ENCODE peak calls at places on chromosomes 2 and 18, in six cellular contexts. One of them, this sample, is unnamed.
A peak's percentile ranks its signal among the peaks of the same experiment; 100 is the strongest.

GRCh38 chr2:220315098-220315785 is 687.8 kb downstream of the SLC4A3 start:
- DNase-seq in A549: no peak
- DNase-seq in adrenal gland: no peak
- DNase-seq in transverse colon: no peak
- DNase-seq in ovary: peak; percentile 36
- DNase-seq in HepG2: no peak
- DNase-seq in this sample: no peak

GRCh38 chr2:43727634-43728014 is 46.2 kb upstream of the DYNC2LI1 start:
- DNase-seq in A549: no peak
- DNase-seq in adrenal gland: no peak
- DNase-seq in transverse colon: no peak
- DNase-seq in ovary: no peak
- DNase-seq in HepG2: no peak
- DNase-seq in this sample: no peak

GRCh38 chr2:149463328-149464002 is 124.1 kb downstream of the MMADHC start:
- DNase-seq in A549: no peak
- DNase-seq in adrenal gland: no peak
- DNase-seq in transverse colon: no peak
- DNase-seq in ovary: no peak
- DNase-seq in HepG2: no peak
- DNase-seq in this sample: no peak

GRCh38 chr18:75837316-75837715 is 409.8 kb upstream of the SMIM21 start:
- DNase-seq in A549: no peak
- DNase-seq in adrenal gland: no peak
- DNase-seq in transverse colon: no peak
- DNase-seq in ovary: no peak
- DNase-seq in HepG2: no peak
- DNase-seq in this sample: no peak

GRCh38 chr2:239869272-239870155 is 155.6 kb downstream of the NDUFA10 start:
- DNase-seq in A549: no peak
- DNase-seq in adrenal gland: no peak
- DNase-seq in transverse colon: no peak
- DNase-seq in ovary: no peak
- DNase-seq in HepG2: no peak
- DNase-seq in this sample: no peak

GRCh38 chr2:177983183-177983788 is 89.3 kb downstream of the PDE11A start:
- DNase-seq in A549: peak; percentile 48
- DNase-seq in adrenal gland: peak; percentile 14
- DNase-seq in transverse colon: peak; percentile 16
- DNase-seq in ovary: no peak
- DNase-seq in HepG2: peak; percentile 53
- DNase-seq in this sample: peak; percentile 21

GRCh38 chr18:79525556-79526467 is 130.1 kb downstream of the NFATC1 start:
- DNase-seq in A549: no peak
- DNase-seq in adrenal gland: no peak
- DNase-seq in transverse colon: peak; percentile 28
- DNase-seq in ovary: peak; percentile 74
- DNase-seq in HepG2: no peak
- DNase-seq in this sample: no peak

GRCh38 chr2:222038086-222038802 is 260.6 kb downstream of the PAX3 start:
- DNase-seq in A549: no peak
- DNase-seq in adrenal gland: no peak
- DNase-seq in transverse colon: no peak
- DNase-seq in ovary: no peak
- DNase-seq in HepG2: peak; percentile 8
- DNase-seq in this sample: no peak

GRCh38 chr2:5696351-5696740 is 4.2 kb downstream of the SOX11 start:
- DNase-seq in A549: no peak
- DNase-seq in adrenal gland: no peak
- DNase-seq in transverse colon: no peak
- DNase-seq in ovary: no peak
- DNase-seq in HepG2: no peak
- DNase-seq in this sample: no peak

GRCh38 chr2:169362346-169363026 is at the start of gene LRP2:
- DNase-seq in A549: no peak
- DNase-seq in adrenal gland: no peak
- DNase-seq in transverse colon: peak; percentile 13
- DNase-seq in ovary: peak; percentile 32
- DNase-seq in HepG2: peak; percentile 15
- DNase-seq in this sample: no peak

GRCh38 chr2:215904101-215904500 is 109.2 kb downstream of the MREG start:
- DNase-seq in A549: no peak
- DNase-seq in adrenal gland: no peak
- DNase-seq in transverse colon: no peak
- DNase-seq in ovary: no peak
- DNase-seq in HepG2: no peak
- DNase-seq in this sample: no peak

DNA sequence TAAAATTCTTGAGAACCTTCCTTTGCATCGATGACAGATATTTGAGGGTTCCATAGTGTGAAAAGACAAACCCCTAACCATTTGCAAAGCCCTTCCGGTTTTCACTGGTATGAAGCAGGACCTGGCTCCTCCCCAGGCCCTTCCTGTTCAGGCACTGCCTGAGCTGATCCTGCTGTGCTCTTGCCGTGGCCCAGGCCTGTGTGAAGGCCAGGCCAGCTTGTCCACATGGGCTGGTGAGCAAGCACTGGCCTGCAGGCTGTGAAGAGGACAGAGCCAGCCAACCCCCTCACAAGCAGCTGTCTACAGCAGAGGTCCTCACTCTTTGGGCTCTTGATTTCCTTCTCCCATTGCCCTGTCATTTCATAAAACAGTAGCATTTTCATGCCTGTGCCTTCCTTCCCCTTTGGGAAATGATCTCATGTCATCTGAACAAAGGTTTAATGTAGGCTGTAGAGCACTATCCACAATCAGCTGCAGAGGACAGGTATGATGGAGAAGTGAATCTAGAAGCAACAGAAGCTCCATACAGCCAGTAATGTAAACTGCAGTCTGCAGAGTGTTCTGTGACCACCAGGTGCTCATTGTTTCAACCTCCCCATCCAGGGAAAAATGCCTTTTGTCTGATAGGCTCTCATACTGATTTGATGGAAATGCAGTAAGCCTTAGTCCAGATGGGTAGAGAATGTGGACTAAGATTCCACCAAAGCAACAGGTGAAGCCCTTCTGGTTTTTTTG is 19.8 kb downstream of the MPHOSPH10 start:
- DNase-seq in A549: no peak
- DNase-seq in adrenal gland: peak; percentile 37
- DNase-seq in transverse colon: no peak
- DNase-seq in ovary: peak; percentile 80
- DNase-seq in HepG2: no peak
- DNase-seq in this sample: no peak
- TF ChIP-seq POLR2A in A549: no peak
- TF ChIP-seq POLR2A in adrenal gland: no peak
- TF ChIP-seq POLR2A in transverse colon: no peak
- TF ChIP-seq POLR2A in ovary: no peak
- TF ChIP-seq POLR2A in HepG2: peak; percentile 34
- TF ChIP-seq POLR2A in this sample: no peak

GRCh38 chr2:10007921-10008808 is 35.2 kb upstream of the KLF11 start:
- DNase-seq in A549: no peak
- DNase-seq in adrenal gland: no peak
- DNase-seq in transverse colon: no peak
- DNase-seq in ovary: peak; percentile 27
- DNase-seq in HepG2: peak; percentile 34
- DNase-seq in this sample: no peak

GRCh38 chr2:10007440-10007839 is 35.9 kb upstream of the KLF11 start:
- DNase-seq in A549: no peak
- DNase-seq in adrenal gland: no peak
- DNase-seq in transverse colon: no peak
- DNase-seq in ovary: peak; percentile 21
- DNase-seq in HepG2: no peak
- DNase-seq in this sample: no peak

GRCh38 chr2:10004836-10005235 is 38.5 kb upstream of the KLF11 start:
- DNase-seq in A549: no peak
- DNase-seq in adrenal gland: no peak
- DNase-seq in transverse colon: no peak
- DNase-seq in ovary: no peak
- DNase-seq in HepG2: no peak
- DNase-seq in this sample: no peak

GRCh38 chr2:10005461-10005860 is 37.9 kb upstream of the KLF11 start:
- DNase-seq in A549: no peak
- DNase-seq in adrenal gland: no peak
- DNase-seq in transverse colon: no peak
- DNase-seq in ovary: no peak
- DNase-seq in HepG2: no peak
- DNase-seq in this sample: no peak

GRCh38 chr2:10006248-10007147 is 36.9 kb upstream of the KLF11 start:
- DNase-seq in A549: peak; percentile 20
- DNase-seq in adrenal gland: peak; percentile 58
- DNase-seq in transverse colon: no peak
- DNase-seq in ovary: peak; percentile 50
- DNase-seq in HepG2: no peak
- DNase-seq in this sample: peak; percentile 51
- TF ChIP-seq POLR2A in A549: no peak
- TF ChIP-seq POLR2A in adrenal gland: no peak
- TF ChIP-seq POLR2A in transverse colon: no peak
- TF ChIP-seq POLR2A in ovary: no peak
- TF ChIP-seq POLR2A in HepG2: no peak
- TF ChIP-seq POLR2A in this sample: no peak

DNA sequence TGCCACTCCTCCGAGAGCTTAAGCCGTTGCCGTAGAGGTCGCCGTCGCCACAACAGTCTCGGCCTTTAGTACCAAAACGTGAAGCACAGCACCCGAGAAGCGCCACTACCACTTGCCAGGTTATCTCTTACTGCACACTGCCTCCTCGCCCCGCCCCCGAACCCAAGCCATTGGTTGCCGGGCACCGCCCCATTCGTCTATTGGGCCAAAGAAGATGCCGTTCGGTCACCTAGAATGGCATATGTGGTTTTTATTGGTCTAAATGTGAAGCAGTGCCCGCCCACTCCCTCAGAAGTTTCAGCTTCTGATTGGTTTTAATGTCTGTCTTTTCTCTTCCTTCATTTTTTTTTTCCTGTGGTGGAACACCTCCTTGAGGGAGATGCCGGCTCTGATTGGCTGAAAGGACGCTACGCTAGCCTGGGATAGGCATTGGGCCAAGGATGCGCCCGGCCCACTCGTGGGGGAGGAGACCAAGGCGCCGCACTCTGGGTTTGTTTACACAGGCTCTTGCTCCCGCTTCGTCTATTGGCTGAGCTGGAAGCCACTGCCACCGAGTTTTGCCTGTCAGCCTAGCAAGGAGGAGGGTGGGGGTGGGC is at the start of gene PAIP2B:
- DNase-seq in A549: peak; percentile 93
- DNase-seq in adrenal gland: peak; percentile 99
- DNase-seq in transverse colon: peak; percentile 99
- DNase-seq in ovary: peak; percentile 99
- DNase-seq in HepG2: peak; percentile 85
- DNase-seq in this sample: peak; percentile 88
- TF ChIP-seq POLR2A in A549: peak; percentile 42
- TF ChIP-seq POLR2A in adrenal gland: peak; percentile 63
- TF ChIP-seq POLR2A in transverse colon: peak; percentile 85
- TF ChIP-seq POLR2A in ovary: peak; percentile 83
- TF ChIP-seq POLR2A in HepG2: no peak
- TF ChIP-seq POLR2A in this sample: peak; percentile 54

GRCh38 chr2:202377308-202377736 is 1.2 kb downstream of the BMPR2 start:
- DNase-seq in A549: no peak
- DNase-seq in adrenal gland: peak; percentile 60
- DNase-seq in transverse colon: peak; percentile 48
- DNase-seq in ovary: peak; percentile 62
- DNase-seq in HepG2: peak; percentile 38
- DNase-seq in this sample: peak; percentile 20

GRCh38 chr2:202375006-202375610 is 1.0 kb upstream of the BMPR2 start:
- DNase-seq in A549: no peak
- DNase-seq in adrenal gland: peak; percentile 73
- DNase-seq in transverse colon: peak; percentile 57
- DNase-seq in ovary: peak; percentile 84
- DNase-seq in HepG2: peak; percentile 30
- DNase-seq in this sample: peak; percentile 31

GRCh38 chr2:202376460-202377307 is 557 bp downstream of the BMPR2 start:
- DNase-seq in A549: no peak
- DNase-seq in adrenal gland: peak; percentile 39
- DNase-seq in transverse colon: peak; percentile 51
- DNase-seq in ovary: peak; percentile 72
- DNase-seq in HepG2: no peak
- DNase-seq in this sample: peak; percentile 17

GRCh38 chr2:202378001-202378400 is 1.9 kb downstream of the BMPR2 start:
- DNase-seq in A549: no peak
- DNase-seq in adrenal gland: no peak
- DNase-seq in transverse colon: no peak
- DNase-seq in ovary: no peak
- DNase-seq in HepG2: no peak
- DNase-seq in this sample: no peak

DNA sequence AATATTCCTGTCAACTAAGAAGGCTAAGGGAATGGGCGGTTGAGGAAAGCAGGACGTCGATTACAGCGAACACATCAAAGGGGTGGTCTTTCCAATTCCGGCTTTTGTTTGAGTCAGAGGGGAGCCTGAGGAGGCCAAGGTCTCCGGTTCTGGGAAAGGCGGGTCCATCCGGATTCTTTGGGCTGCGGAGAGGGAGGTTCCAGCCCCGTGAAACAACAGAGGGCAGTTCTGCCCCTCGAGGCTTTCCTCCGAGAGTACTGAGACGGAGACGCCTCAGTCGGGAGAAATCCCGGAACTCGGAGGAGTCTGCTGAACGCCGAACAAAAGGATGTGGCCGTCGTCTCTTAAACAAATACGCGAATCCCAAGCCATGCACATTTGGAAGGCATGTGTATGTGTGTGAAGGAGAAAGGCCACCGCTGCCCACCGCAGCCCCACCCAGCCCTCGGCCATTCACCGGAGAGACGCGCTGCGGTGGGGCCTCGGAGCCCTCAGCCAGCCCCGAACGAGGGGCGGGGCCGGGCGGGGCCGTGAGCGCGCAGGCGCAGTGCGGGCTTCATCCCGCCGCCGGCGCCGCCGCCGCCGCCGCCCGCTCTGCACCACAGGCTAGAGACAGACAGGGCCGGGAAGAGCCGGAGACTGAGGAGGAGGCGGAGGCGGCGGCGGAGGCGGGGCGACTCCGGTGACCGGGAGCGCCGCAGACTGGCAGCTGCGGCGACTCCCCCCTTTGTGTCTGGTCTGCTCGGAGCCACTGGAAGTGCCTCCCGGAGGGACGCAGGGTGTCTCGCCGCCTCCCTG is at the start of gene BMPR2:
- DNase-seq in A549: peak; percentile 39
- DNase-seq in adrenal gland: peak; percentile 92
- DNase-seq in transverse colon: peak; percentile 92
- DNase-seq in ovary: peak; percentile 93
- DNase-seq in HepG2: peak; percentile 83
- DNase-seq in this sample: peak; percentile 67
- TF ChIP-seq POLR2A in A549: peak; percentile 86
- TF ChIP-seq POLR2A in adrenal gland: peak; percentile 94
- TF ChIP-seq POLR2A in transverse colon: peak; percentile 81
- TF ChIP-seq POLR2A in ovary: peak; percentile 88
- TF ChIP-seq POLR2A in HepG2: peak; percentile 95
- TF ChIP-seq POLR2A in this sample: peak; percentile 80

GRCh38 chr2:191699341-191699945 is 21.5 kb downstream of the NABP1 start:
- DNase-seq in A549: no peak
- DNase-seq in adrenal gland: no peak
- DNase-seq in transverse colon: no peak
- DNase-seq in ovary: no peak
- DNase-seq in HepG2: no peak
- DNase-seq in this sample: no peak
- TF ChIP-seq POLR2A in A549: no peak
- TF ChIP-seq POLR2A in adrenal gland: no peak
- TF ChIP-seq POLR2A in transverse colon: no peak
- TF ChIP-seq POLR2A in ovary: no peak
- TF ChIP-seq POLR2A in HepG2: no peak
- TF ChIP-seq POLR2A in this sample: no peak

This sample was measured in H54.